ENCODE peak calls at places on chromosomes 1 and 21, in nine cellular contexts. F is GOT3, U is Calu3, Q is PC-3, G is fibroblast of mammary gland, W is iris pigment epithelial cell, B is T-helper 1 cell, D is non-pigmented ciliary epithelial cell, Y is HT1080. E is an unnamed sample.
A peak's percentile ranks its signal among the peaks of the same experiment; 100 is the strongest.

GRCh38 chr1:172135923-172136610 is 284.4 kb upstream of the C1orf105 start:
- DNase-seq in F (no peak), U (no peak), Q (peak; percentile 69), G (peak; percentile 37), W (peak; percentile 82), B (no peak), D (peak; percentile 64), Y (no peak), E (no peak)

GRCh38 chr1:117838911-117839310 is 90.5 kb downstream of the GDAP2 start:
- DNase-seq in F (no peak), U (no peak), Q (peak; percentile 85), G (peak; percentile 87), W (peak; percentile 67), B (no peak), D (no peak), Y (peak; percentile 87), E (no peak)

GRCh38 chr1:116472431-116472961 is 98.3 kb downstream of the CD58 start:
- DNase-seq in F (no peak), U (no peak), Q (no peak), G (peak; percentile 11), W (peak; percentile 31), B (no peak), D (no peak), Y (no peak), E (no peak)

GRCh38 chr1:12650001-12650421 is 6.1 kb downstream of the AADACL4 start:
- DNase-seq in F (no peak), U (no peak), Q (no peak), G (peak; percentile 54), W (peak; percentile 92), B (no peak), D (peak; percentile 83), Y (no peak), E (no peak)

GRCh38 chr1:59225594-59225993 is 71.3 kb upstream of the FGGY start:
- DNase-seq in F (no peak), U (no peak), Q (no peak), G (no peak), W (no peak), B (no peak), D (no peak), Y (no peak), E (no peak)

GRCh38 chr1:210377934-210378333 is 49.2 kb downstream of the HHAT start:
- DNase-seq in F (no peak), U (no peak), Q (peak; percentile 33), G (peak; percentile 63), W (peak; percentile 57), B (no peak), D (no peak), Y (no peak), E (no peak)

GRCh38 chr21:16993416-16994044 is 519.3 kb upstream of the CXADR start:
- DNase-seq in F (no peak), U (no peak), Q (no peak), G (no peak), W (no peak), B (no peak), D (no peak), Y (no peak), E (no peak)

GRCh38 chr21:19712441-19712840 is 1285.8 kb upstream of the NCAM2 start:
- DNase-seq in F (no peak), U (no peak), Q (no peak), G (no peak), W (no peak), B (no peak), D (no peak), Y (peak; percentile 1), E (no peak)

GRCh38 chr1:227915564-227916553 is 31.9 kb downstream of the WNT9A start:
- DNase-seq in F (no peak), U (no peak), Q (no peak), G (no peak), W (no peak), B (no peak), D (no peak), Y (no peak), E (no peak)

GRCh38 chr1:10667815-10668214 is 128.6 kb downstream of the CASZ1 start:
- DNase-seq in F (no peak), U (no peak), Q (no peak), G (no peak), W (no peak), B (no peak), D (no peak), Y (no peak), E (no peak)

GRCh38 chr1:22702671-22703070 is 8.0 kb upstream of the EPHB2 start:
- DNase-seq in F (no peak), U (no peak), Q (peak; percentile 31), G (no peak), W (peak; percentile 35), B (no peak), D (no peak), Y (peak; percentile 40), E (no peak)

GRCh38 chr1:99849413-99849743 is 783 bp upstream of the AGL start:
- DNase-seq in F (no peak), U (peak; percentile 1), Q (no peak), G (no peak), W (no peak), B (no peak), D (no peak), Y (peak; percentile 1), E (no peak)

GRCh38 chr1:10755977-10756521 is 40.4 kb downstream of the CASZ1 start:
- DNase-seq in F (no peak), U (peak; percentile 54), Q (peak; percentile 30), G (peak; percentile 8), W (peak; percentile 15), B (peak; percentile 23), D (no peak), Y (peak; percentile 45), E (peak; percentile 72)

GRCh38 chr1:53956308-53957168 is 10.4 kb downstream of the LRRC42 start:
- DNase-seq in F (no peak), U (no peak), Q (no peak), G (peak; percentile 38), W (peak; percentile 68), B (no peak), D (no peak), Y (no peak), E (no peak)

GRCh38 chr1:198245379-198245778 is 88.6 kb downstream of the NEK7 start:
- DNase-seq in F (no peak), U (no peak), Q (no peak), G (no peak), W (no peak), B (no peak), D (no peak), Y (no peak), E (no peak)

GRCh38 chr1:43065191-43065590 is 106.5 kb upstream of the SLC2A1 start:
- DNase-seq in F (no peak), U (no peak), Q (no peak), G (no peak), W (no peak), B (no peak), D (no peak), Y (no peak), E (no peak)

GRCh38 chr1:43435146-43436145 is 18.3 kb downstream of the HYI start:
- DNase-seq in F (no peak), U (no peak), Q (no peak), G (peak; percentile 87), W (peak; percentile 67), B (no peak), D (no peak), Y (no peak), E (no peak)

GRCh38 chr1:219416598-219417238 is 196.2 kb downstream of the ZC3H11B start:
- DNase-seq in F (peak; percentile 10), U (peak; percentile 80), Q (peak; percentile 91), G (peak; percentile 63), W (peak; percentile 58), B (no peak), D (no peak), Y (peak; percentile 52), E (no peak)

GRCh38 chr1:10823000-10823401 is 26.6 kb upstream of the CASZ1 start:
- DNase-seq in F (no peak), U (no peak), Q (no peak), G (peak; percentile 42), W (no peak), B (no peak), D (no peak), Y (no peak), E (no peak)

GRCh38 chr1:159229486-159229885 is 24.8 kb downstream of the ACKR1 start:
- DNase-seq in F (no peak), U (no peak), Q (peak; percentile 73), G (no peak), W (no peak), B (no peak), D (no peak), Y (peak; percentile 15), E (no peak)

GRCh38 chr1:209389258-209389657 is 194.3 kb upstream of the CAMK1G start:
- DNase-seq in F (no peak), U (peak; percentile 47), Q (peak; percentile 99), G (peak; percentile 96), W (peak; percentile 95), B (no peak), D (peak; percentile 88), Y (peak; percentile 97), E (no peak)

GRCh38 chr1:2192031-2192995 is 2.3 kb downstream of the FAAP20 start:
- DNase-seq in F (no peak), U (no peak), Q (no peak), G (peak; percentile 77), W (peak; percentile 55), B (no peak), D (no peak), Y (no peak), E (no peak)